ENCODE peak calls at places on chromosomes 2 and 18, in seven cellular contexts. K is NCI-H524 treated with DMSO at 0.1 percent for 48 hours; B is NCI-H2081 treated with DMSO at 0.1 percent for 48 hours; W is coronary artery; V is MCF 10A; J is osteocyte; M is activated naive CD4-positive, alpha-beta T cell. N is an unnamed sample.

GRCh38 chr2:160205511-160205910 is 5.4 kb upstream of the ITGB6 start:
- DNase-seq in K (no peak), B (no peak), W (peak), V (peak), J (peak), M (no peak), N (peak)

GRCh38 chr2:55090702-55091101 is 40.5 kb upstream of the RTN4 start:
- DNase-seq in K (no peak), B (no peak), W (no peak), V (peak), J (no peak), M (no peak), N (no peak)

GRCh38 chr2:27954261-27954673 is 63.7 kb downstream of the BABAM2 start:
- DNase-seq in K (no peak), B (no peak), W (no peak), V (peak), J (no peak), M (no peak), N (no peak)

GRCh38 chr18:6521804-6522418 is 107.2 kb upstream of the L3MBTL4 start:
- DNase-seq in K (no peak), B (peak), W (no peak), V (peak), J (no peak), M (no peak), N (no peak)

GRCh38 chr2:16744521-16744920 is 78.9 kb upstream of the CYRIA start:
- DNase-seq in K (no peak), B (no peak), W (peak), V (peak), J (no peak), M (no peak), N (no peak)

GRCh38 chr2:26636935-26637334 is 4.2 kb downstream of the CIB4 start:
- DNase-seq in K (no peak), B (no peak), W (no peak), V (no peak), J (no peak), M (no peak), N (no peak)

GRCh38 chr18:74522635-74523548 is 11.4 kb upstream of the CNDP1 start:
- DNase-seq in K (no peak), B (no peak), W (no peak), V (no peak), J (no peak), M (no peak), N (no peak)

GRCh38 chr18:26044807-26045206 is 45.6 kb downstream of the SS18 start:
- DNase-seq in K (no peak), B (no peak), W (no peak), V (no peak), J (no peak), M (no peak), N (no peak)

GRCh38 chr18:79597176-79598045 is 82.2 kb upstream of the CTDP1 start:
- DNase-seq in K (no peak), B (no peak), W (no peak), V (no peak), J (no peak), M (no peak), N (no peak)

GRCh38 chr2:10372862-10373240 is 70.1 kb downstream of the HPCAL1 start:
- DNase-seq in K (no peak), B (no peak), W (no peak), V (no peak), J (no peak), M (no peak), N (no peak)

GRCh38 chr2:230879271-230879882 is 14.6 kb downstream of the ITM2C start:
- DNase-seq in K (no peak), B (no peak), W (peak), V (no peak), J (no peak), M (no peak), N (no peak)

GRCh38 chr2:229416116-229416694 is 145.1 kb upstream of the PID1 start:
- DNase-seq in K (no peak), B (no peak), W (peak), V (peak), J (no peak), M (no peak), N (no peak)

GRCh38 chr2:72081450-72081849 is 66.2 kb downstream of the CYP26B1 start:
- DNase-seq in K (no peak), B (no peak), W (no peak), V (peak), J (no peak), M (no peak), N (no peak)

GRCh38 chr2:204015118-204015842 is 78.7 kb downstream of the ICOS start:
- DNase-seq in K (no peak), B (no peak), W (no peak), V (no peak), J (no peak), M (no peak), N (no peak)

GRCh38 chr2:237497820-237498128 is 10.7 kb downstream of the MLPH start:
- DNase-seq in K (no peak), B (no peak), W (no peak), V (no peak), J (no peak), M (no peak), N (no peak)

N was measured in foreskin keratinocyte.